ENCODE peak calls at places on chromosomes 6 and 20, in five cellular contexts. One of them, this sample, is unnamed.
A peak's percentile ranks its signal among the peaks of the same experiment; 100 is the strongest.

GRCh38 chr6:42453649-42454427 is 2.1 kb upstream of the TRERF1 start:
- DNase-seq in H1: no peak
- DNase-seq in HCT116: no peak
- DNase-seq in K562: no peak
- DNase-seq in HepG2: no peak
- DNase-seq in this sample: peak; percentile 36

GRCh38 chr6:170451762-170452651 is 101.1 kb downstream of the PSMB1 start:
- DNase-seq in H1: no peak
- DNase-seq in HCT116: no peak
- DNase-seq in K562: no peak
- DNase-seq in HepG2: no peak
- DNase-seq in this sample: no peak

GRCh38 chr20:42775866-42776265 is 413.8 kb downstream of the PTPRT start:
- DNase-seq in H1: no peak
- DNase-seq in HCT116: no peak
- DNase-seq in K562: no peak
- DNase-seq in HepG2: no peak
- DNase-seq in this sample: no peak

GRCh38 chr6:111737065-111737521 is 131.4 kb upstream of the TRAF3IP2 start:
- DNase-seq in H1: no peak
- DNase-seq in HCT116: no peak
- DNase-seq in K562: no peak
- DNase-seq in HepG2: peak; percentile 41
- DNase-seq in this sample: no peak

GRCh38 chr20:24695529-24696225 is 226.2 kb downstream of the SYNDIG1 start:
- DNase-seq in H1: no peak
- DNase-seq in HCT116: no peak
- DNase-seq in K562: no peak
- DNase-seq in HepG2: no peak
- DNase-seq in this sample: no peak

GRCh38 chr6:142542704-142543233 is 241.0 kb downstream of the ADGRG6 start:
- DNase-seq in H1: no peak
- DNase-seq in HCT116: peak; percentile 36
- DNase-seq in K562: peak; percentile 21
- DNase-seq in HepG2: no peak
- DNase-seq in this sample: no peak

GRCh38 chr20:19921349-19921793 is 95.8 kb upstream of the NAA20 start:
- DNase-seq in H1: no peak
- DNase-seq in HCT116: no peak
- DNase-seq in K562: no peak
- DNase-seq in HepG2: no peak
- DNase-seq in this sample: no peak

GRCh38 chr6:158906926-158907325 is 87.8 kb upstream of the EZR start:
- DNase-seq in H1: no peak
- DNase-seq in HCT116: no peak
- DNase-seq in K562: no peak
- DNase-seq in HepG2: no peak
- DNase-seq in this sample: no peak

GRCh38 chr6:84362180-84362821 is 134.9 kb upstream of the CEP162 start:
- DNase-seq in H1: no peak
- DNase-seq in HCT116: no peak
- DNase-seq in K562: no peak
- DNase-seq in HepG2: no peak
- DNase-seq in this sample: peak; percentile 23

GRCh38 chr6:156778615-156779205 is 1.5 kb downstream of the ARID1B start:
- DNase-seq in H1: no peak
- DNase-seq in HCT116: no peak
- DNase-seq in K562: peak; percentile 55
- DNase-seq in HepG2: peak; percentile 34
- DNase-seq in this sample: peak; percentile 43

GRCh38 chr20:1861347-1861987 is 33.7 kb upstream of the SIRPA start:
- DNase-seq in H1: no peak
- DNase-seq in HCT116: no peak
- DNase-seq in K562: no peak
- DNase-seq in HepG2: no peak
- DNase-seq in this sample: peak; percentile 31

GRCh38 chr6:33974030-33974429 is 170.2 kb upstream of the MLN start:
- DNase-seq in H1: no peak
- DNase-seq in HCT116: no peak
- DNase-seq in K562: no peak
- DNase-seq in HepG2: no peak
- DNase-seq in this sample: no peak

GRCh38 chr20:63531686-63532448 is 5.3 kb downstream of the PTK6 start:
- DNase-seq in H1: no peak
- DNase-seq in HCT116: no peak
- DNase-seq in K562: no peak
- DNase-seq in HepG2: no peak
- DNase-seq in this sample: no peak

GRCh38 chr6:47044418-47044817 is 2.3 kb upstream of the ADGRF1 start:
- DNase-seq in H1: no peak
- DNase-seq in HCT116: peak; percentile 65
- DNase-seq in K562: no peak
- DNase-seq in HepG2: no peak
- DNase-seq in this sample: peak; percentile 67

GRCh38 chr20:17227199-17227535 is 327 bp downstream of the PCSK2 start:
- DNase-seq in H1: no peak
- DNase-seq in HCT116: no peak
- DNase-seq in K562: no peak
- DNase-seq in HepG2: no peak
- DNase-seq in this sample: no peak

GRCh38 chr20:22182148-22182547 is 402.2 kb downstream of the FOXA2 start:
- DNase-seq in H1: no peak
- DNase-seq in HCT116: no peak
- DNase-seq in K562: no peak
- DNase-seq in HepG2: no peak
- DNase-seq in this sample: no peak

GRCh38 chr6:25694366-25694765 is 42.4 kb downstream of the SCGN start:
- DNase-seq in H1: no peak
- DNase-seq in HCT116: no peak
- DNase-seq in K562: no peak
- DNase-seq in HepG2: no peak
- DNase-seq in this sample: no peak

GRCh38 chr20:24350923-24351368 is 118.5 kb upstream of the SYNDIG1 start:
- DNase-seq in H1: no peak
- DNase-seq in HCT116: no peak
- DNase-seq in K562: no peak
- DNase-seq in HepG2: no peak
- DNase-seq in this sample: no peak

GRCh38 chr6:28281288-28282064 is at the start of gene PGBD1:
- DNase-seq in H1: peak; percentile 50
- DNase-seq in HCT116: peak; percentile 13
- DNase-seq in K562: peak; percentile 88
- DNase-seq in HepG2: peak; percentile 67
- DNase-seq in this sample: peak; percentile 77

GRCh38 chr6:136510299-136510698 is 39.9 kb downstream of the MAP7 start:
- DNase-seq in H1: no peak
- DNase-seq in HCT116: no peak
- DNase-seq in K562: no peak
- DNase-seq in HepG2: no peak
- DNase-seq in this sample: no peak

GRCh38 chr6:34143884-34144580 is 1.9 kb downstream of the GRM4 start:
- DNase-seq in H1: no peak
- DNase-seq in HCT116: no peak
- DNase-seq in K562: peak; percentile 70
- DNase-seq in HepG2: peak; percentile 24
- DNase-seq in this sample: peak; percentile 15

GRCh38 chr6:150883521-150883920 is 18.0 kb downstream of the MTHFD1L start:
- DNase-seq in H1: no peak
- DNase-seq in HCT116: no peak
- DNase-seq in K562: no peak
- DNase-seq in HepG2: no peak
- DNase-seq in this sample: peak; percentile 64

GRCh38 chr6:1117530-1118286 is 194.2 kb upstream of the FOXQ1 start:
- DNase-seq in H1: no peak
- DNase-seq in HCT116: no peak
- DNase-seq in K562: no peak
- DNase-seq in HepG2: peak; percentile 70
- DNase-seq in this sample: no peak

GRCh38 chr6:138297761-138298298 is 79.5 kb upstream of the PBOV1 start:
- DNase-seq in H1: no peak
- DNase-seq in HCT116: no peak
- DNase-seq in K562: no peak
- DNase-seq in HepG2: peak; percentile 65
- DNase-seq in this sample: no peak

GRCh38 chr6:105896052-105896820 is 189.9 kb upstream of the PRDM1 start:
- DNase-seq in H1: no peak
- DNase-seq in HCT116: no peak
- DNase-seq in K562: peak; percentile 47
- DNase-seq in HepG2: peak; percentile 34
- DNase-seq in this sample: no peak

GRCh38 chr6:107237992-107238660 is 122.8 kb upstream of the BEND3 start:
- DNase-seq in H1: no peak
- DNase-seq in HCT116: no peak
- DNase-seq in K562: no peak
- DNase-seq in HepG2: no peak
- DNase-seq in this sample: peak; percentile 16

GRCh38 chr6:168377481-168377850 is 57.9 kb upstream of the DACT2 start:
- DNase-seq in H1: no peak
- DNase-seq in HCT116: no peak
- DNase-seq in K562: no peak
- DNase-seq in HepG2: no peak
- DNase-seq in this sample: no peak

DNA sequence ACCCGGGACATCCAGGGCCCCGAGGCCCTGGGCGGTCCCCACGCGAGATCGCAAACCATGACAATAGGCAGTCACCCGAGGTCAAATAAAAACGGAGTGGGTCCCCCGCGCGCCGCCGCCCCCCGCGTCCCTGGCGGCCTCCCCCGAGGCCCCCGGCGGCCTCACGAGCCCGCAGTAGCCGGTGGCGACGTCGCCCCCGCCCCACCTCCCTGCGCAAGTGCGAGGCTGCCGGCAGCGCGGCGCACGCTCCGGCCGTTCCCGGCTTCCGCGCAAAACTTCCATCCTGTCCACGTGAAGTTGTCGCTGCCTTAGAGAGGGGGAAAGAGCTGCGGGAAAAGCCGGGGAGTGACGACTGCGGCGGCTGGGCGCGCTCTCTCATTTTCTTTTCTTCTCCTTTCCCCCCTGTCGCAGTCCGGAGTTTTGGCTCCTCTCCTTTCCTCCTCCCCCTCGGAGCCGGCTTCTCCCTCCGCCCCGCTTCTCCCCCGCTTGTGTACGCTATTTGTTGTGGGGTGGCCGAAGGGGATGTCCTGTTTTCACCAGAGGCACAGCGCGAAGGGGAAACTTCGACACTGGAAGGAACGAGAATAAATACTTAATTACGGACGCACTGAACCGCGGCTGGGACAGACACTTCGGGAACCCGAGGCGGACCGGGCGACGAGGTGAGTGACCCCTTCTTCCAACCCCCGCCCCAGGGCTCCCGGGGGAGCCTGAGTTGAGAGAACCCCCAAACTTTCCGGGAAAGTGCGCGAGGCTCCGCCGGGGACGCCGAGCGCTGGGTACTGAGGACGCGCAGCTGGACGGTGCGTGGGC is at the start of gene EYA4:
- DNase-seq in H1: no peak
- DNase-seq in HCT116: no peak
- DNase-seq in K562: no peak
- DNase-seq in HepG2: no peak
- DNase-seq in this sample: no peak
- H2AFZ ChIP-seq in H1: no peak within 1 kb of the TSS
- H2AFZ ChIP-seq in HCT116: no peak within 1 kb of the TSS
- H2AFZ ChIP-seq in K562: no peak within 1 kb of the TSS
- H2AFZ ChIP-seq in HepG2: no peak within 1 kb of the TSS
- H2AFZ ChIP-seq in this sample: peak within 1 kb of the TSS; percentile 51

GRCh38 chr6:29839917-29840316 is 12.3 kb downstream of the HLA-G start:
- DNase-seq in H1: no peak
- DNase-seq in HCT116: no peak
- DNase-seq in K562: no peak
- DNase-seq in HepG2: no peak
- DNase-seq in this sample: no peak

GRCh38 chr6:29829766-29830165 is 2.1 kb downstream of the HLA-G start:
- DNase-seq in H1: no peak
- DNase-seq in HCT116: no peak
- DNase-seq in K562: no peak
- DNase-seq in HepG2: no peak
- DNase-seq in this sample: no peak

GRCh38 chr6:29831776-29832175 is 4.2 kb downstream of the HLA-G start:
- DNase-seq in H1: no peak
- DNase-seq in HCT116: no peak
- DNase-seq in K562: no peak
- DNase-seq in HepG2: no peak
- DNase-seq in this sample: no peak

GRCh38 chr6:29830409-29830808 is 2.8 kb downstream of the HLA-G start:
- DNase-seq in H1: no peak
- DNase-seq in HCT116: no peak
- DNase-seq in K562: no peak
- DNase-seq in HepG2: no peak
- DNase-seq in this sample: no peak

DNA sequence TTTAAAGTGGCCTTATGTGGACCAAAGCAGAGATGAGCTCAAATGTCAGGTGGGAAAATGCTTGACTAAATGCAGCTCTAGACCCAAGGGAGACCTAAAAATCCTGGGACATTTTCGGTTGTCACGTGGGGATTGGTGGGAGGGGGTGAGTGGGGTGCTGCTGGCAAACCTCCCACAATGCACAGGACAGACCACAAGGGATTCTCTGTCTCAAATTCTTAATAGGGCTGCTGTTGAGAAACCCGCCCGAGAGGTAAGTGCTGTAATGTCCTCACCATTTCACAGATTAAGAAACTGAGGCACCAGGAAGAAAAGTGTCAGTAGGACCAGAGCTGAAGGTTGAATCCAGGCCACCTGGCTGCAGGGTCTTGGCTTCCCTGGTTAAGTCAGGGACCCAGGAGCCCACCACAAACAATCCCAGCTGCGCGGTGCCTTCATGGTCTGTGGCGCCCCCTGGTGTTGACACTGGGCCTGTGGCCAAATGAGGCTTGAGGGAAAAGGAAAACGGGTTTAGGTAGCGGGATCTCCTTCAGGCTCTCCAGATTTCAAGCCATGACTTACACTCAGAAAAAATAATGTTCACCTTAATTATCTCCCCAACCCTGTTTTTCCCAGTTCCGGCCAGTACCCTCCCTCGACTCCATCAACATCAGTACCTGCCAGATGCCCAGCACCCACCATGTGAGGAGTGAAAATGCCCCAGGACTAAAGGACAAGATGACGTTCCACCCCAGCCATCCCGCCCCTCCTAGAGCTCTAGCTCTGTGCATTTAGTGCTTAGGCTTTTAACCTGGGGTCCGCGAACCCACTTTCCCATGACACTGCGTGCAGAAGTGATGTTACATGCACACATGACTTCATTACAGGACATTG is 7.2 kb downstream of the HLA-G start:
- DNase-seq in H1: no peak
- DNase-seq in HCT116: no peak
- DNase-seq in K562: peak; percentile 30
- DNase-seq in HepG2: no peak
- DNase-seq in this sample: peak; percentile 8
- TF ChIP-seq MAX in H1: no peak
- TF ChIP-seq MAX in HCT116: no peak
- TF ChIP-seq MAX in K562: no peak
- TF ChIP-seq MAX in HepG2: no peak
- TF ChIP-seq MAX in this sample: no peak

GRCh38 chr6:149221774-149222070 is 95.8 kb upstream of the TAB2 start:
- DNase-seq in H1: no peak
- DNase-seq in HCT116: no peak
- DNase-seq in K562: no peak
- DNase-seq in HepG2: no peak
- DNase-seq in this sample: no peak
- H2AFZ ChIP-seq in H1: peak overlapping the region; percentile 6
- H2AFZ ChIP-seq in HCT116: no peak overlapping the region
- H2AFZ ChIP-seq in K562: no peak overlapping the region
- H2AFZ ChIP-seq in HepG2: no peak overlapping the region
- H2AFZ ChIP-seq in this sample: no peak overlapping the region

GRCh38 chr6:18503187-18503586 is 116.0 kb downstream of the RNF144B start:
- DNase-seq in H1: no peak
- DNase-seq in HCT116: no peak
- DNase-seq in K562: no peak
- DNase-seq in HepG2: no peak
- DNase-seq in this sample: no peak
- TF ChIP-seq MAX in H1: no peak
- TF ChIP-seq MAX in HCT116: no peak
- TF ChIP-seq MAX in K562: no peak
- TF ChIP-seq MAX in HepG2: no peak
- TF ChIP-seq MAX in this sample: no peak

This sample was measured in endothelial cell of umbilical vein.